ENCODE peak calls at places on chromosomes 5 and 9, in seven cellular contexts. J is BE2C; G is naive thymus-derived CD4-positive, alpha-beta T cell; N is foreskin fibroblast; E is DMS153; Y is CD8-positive, alpha-beta memory T cell; T is LoVo. A is an unnamed sample.

GRCh38 chr5:67315802-67316103 is 119.2 kb upstream of the CD180 start:
- DNase-seq in J (no peak), G (no peak), N (no peak), E (no peak), Y (no peak), T (no peak), A (no peak)

GRCh38 chr5:126403156-126403555 is 20.1 kb upstream of the GRAMD2B start:
- DNase-seq in J (no peak), G (no peak), N (peak), E (no peak), Y (no peak), T (no peak), A (no peak)

GRCh38 chr9:129118799-129119198 is 7.6 kb downstream of the PTPA start:
- DNase-seq in J (no peak), G (no peak), N (no peak), E (no peak), Y (no peak), T (no peak), A (no peak)

GRCh38 chr5:139439013-139439903 is at the start of gene DNAJC18:
- DNase-seq in J (peak), G (peak), N (peak), E (peak), Y (peak), T (peak), A (peak)

GRCh38 chr5:176647870-176648466 is 684 bp downstream of the TSPAN17 start:
- DNase-seq in J (peak), G (no peak), N (peak), E (no peak), Y (peak), T (peak), A (no peak)

GRCh38 chr5:35026280-35026840 is 21.4 kb downstream of the AGXT2 start:
- DNase-seq in J (no peak), G (no peak), N (no peak), E (no peak), Y (no peak), T (no peak), A (no peak)

GRCh38 chr9:82651474-82651873 is 411.5 kb downstream of the RASEF start:
- DNase-seq in J (no peak), G (no peak), N (no peak), E (no peak), Y (no peak), T (no peak), A (no peak)

GRCh38 chr9:136850866-136851775 is 1.0 kb upstream of the MAMDC4 start:
- DNase-seq in J (peak), G (no peak), N (no peak), E (no peak), Y (no peak), T (no peak), A (no peak)

GRCh38 chr5:170627271-170627670 is 123.5 kb downstream of the KCNIP1 start:
- DNase-seq in J (no peak), G (no peak), N (no peak), E (no peak), Y (no peak), T (no peak), A (no peak)

GRCh38 chr9:130383350-130383715 is 61.4 kb upstream of the ASS1 start:
- DNase-seq in J (no peak), G (no peak), N (no peak), E (no peak), Y (no peak), T (no peak), A (no peak)

GRCh38 chr5:173320259-173320658 is 8.0 kb downstream of the STC2 start:
- DNase-seq in J (no peak), G (no peak), N (peak), E (no peak), Y (no peak), T (no peak), A (no peak)

GRCh38 chr5:63573402-63573801 is 388.8 kb downstream of the HTR1A start:
- DNase-seq in J (peak), G (no peak), N (no peak), E (no peak), Y (no peak), T (no peak), A (no peak)

GRCh38 chr5:158061451-158061850 is 202.5 kb upstream of the CLINT1 start:
- DNase-seq in J (no peak), G (no peak), N (no peak), E (no peak), Y (no peak), T (no peak), A (no peak)

GRCh38 chr9:34377402-34377741 is 674 bp upstream of the MYORG start:
- DNase-seq in J (no peak), G (no peak), N (peak), E (no peak), Y (no peak), T (no peak), A (no peak)

GRCh38 chr5:135697959-135698345 is 119.2 kb upstream of the CXCL14 start:
- DNase-seq in J (no peak), G (no peak), N (no peak), E (no peak), Y (no peak), T (no peak), A (no peak)

GRCh38 chr5:124528838-124529237 is 217.6 kb downstream of the ZNF608 start:
- DNase-seq in J (no peak), G (no peak), N (no peak), E (no peak), Y (no peak), T (no peak), A (no peak)

GRCh38 chr5:17255471-17256016 is 38.1 kb downstream of the BASP1 start:
- DNase-seq in J (no peak), G (no peak), N (no peak), E (no peak), Y (no peak), T (no peak), A (no peak)

GRCh38 chr9:93610206-93610605 is 33.8 kb downstream of the PHF2 start:
- DNase-seq in J (no peak), G (no peak), N (no peak), E (no peak), Y (no peak), T (no peak), A (no peak)

GRCh38 chr5:134249469-134250379 is 23.9 kb upstream of the PPP2CA start:
- DNase-seq in J (no peak), G (no peak), N (peak), E (no peak), Y (no peak), T (no peak), A (no peak)

GRCh38 chr5:616342-617039 is 4.4 kb downstream of the CEP72 start:
- DNase-seq in J (peak), G (no peak), N (peak), E (peak), Y (no peak), T (no peak), A (no peak)